ENCODE peak calls at places on chromosome 19, in ten cellular contexts. Q is stimulated activated CD8-positive, alpha-beta memory T cell treated with anti-CD3 and anti-CD28 coated beads, Interleukin-2, amount 100 ng/mL, for 48 hours; Z is glomerular endothelial cell; K is AG09319; P is GM23248; M is GM23338; Y is activated CD4-positive, alpha-beta memory T cell treated with anti-CD3 and anti-CD28 coated beads for 36 hours; H is DND-41; T is ACHN; F is NCI-H748 treated with DMSO at 0.1 percent for 48 hours. B is an unnamed sample.

GRCh38 chr19:48296963-48297734 is 27.3 kb downstream of the ZNF114 start:
- DNase-seq in Q (no peak), Z (no peak), K (no peak), P (no peak), M (peak), Y (no peak), H (no peak), T (no peak), F (no peak), B (no peak)

GRCh38 chr19:27906081-27906480 is 1306.9 kb downstream of the UQCRFS1 start:
- DNase-seq in Q (no peak), Z (no peak), K (no peak), P (no peak), M (no peak), Y (no peak), H (no peak), T (no peak), F (no peak), B (no peak)

GRCh38 chr19:11921852-11922495 is 2.9 kb upstream of the ZNF700 start:
- DNase-seq in Q (no peak), Z (no peak), K (no peak), P (no peak), M (no peak), Y (no peak), H (no peak), T (no peak), F (no peak), B (no peak)

GRCh38 chr19:6714749-6715555 is 5.5 kb downstream of the C3 start:
- DNase-seq in Q (no peak), Z (no peak), K (no peak), P (no peak), M (no peak), Y (no peak), H (no peak), T (no peak), F (no peak), B (no peak)

GRCh38 chr19:3693030-3693925 is 7.0 kb downstream of the PIP5K1C start:
- DNase-seq in Q (no peak), Z (no peak), K (no peak), P (no peak), M (no peak), Y (no peak), H (no peak), T (no peak), F (no peak), B (no peak)

GRCh38 chr19:18898081-18898532 is 2.1 kb upstream of the CERS1 start:
- DNase-seq in Q (no peak), Z (no peak), K (no peak), P (peak), M (no peak), Y (no peak), H (no peak), T (no peak), F (no peak), B (no peak)

GRCh38 chr19:54183431-54183830 is 5.9 kb downstream of the MBOAT7 start:
- DNase-seq in Q (no peak), Z (no peak), K (no peak), P (no peak), M (no peak), Y (no peak), H (no peak), T (no peak), F (no peak), B (no peak)

GRCh38 chr19:16370671-16371391 is 46.2 kb downstream of the KLF2 start:
- DNase-seq in Q (no peak), Z (no peak), K (no peak), P (no peak), M (no peak), Y (peak), H (peak), T (no peak), F (no peak), B (no peak)

GRCh38 chr19:17117250-17117789 is 41.7 kb downstream of the MYO9B start:
- DNase-seq in Q (no peak), Z (no peak), K (no peak), P (peak), M (no peak), Y (no peak), H (no peak), T (no peak), F (no peak), B (no peak)

GRCh38 chr19:37095859-37096258 is 17.6 kb downstream of the ZNF420 start:
- DNase-seq in Q (no peak), Z (no peak), K (no peak), P (peak), M (no peak), Y (no peak), H (no peak), T (no peak), F (no peak), B (no peak)

GRCh38 chr19:30512748-30513389 is 140.7 kb downstream of the ZNF536 start:
- DNase-seq in Q (no peak), Z (no peak), K (no peak), P (peak), M (no peak), Y (no peak), H (no peak), T (no peak), F (peak), B (no peak)

GRCh38 chr19:3253270-3253669 is 28.8 kb downstream of the CELF5 start:
- DNase-seq in Q (no peak), Z (no peak), K (no peak), P (no peak), M (peak), Y (no peak), H (no peak), T (no peak), F (no peak), B (no peak)

GRCh38 chr19:10979950-10980349 is 19.1 kb downstream of the SMARCA4 start:
- DNase-seq in Q (no peak), Z (no peak), K (no peak), P (peak), M (no peak), Y (peak), H (peak), T (no peak), F (no peak), B (no peak)

GRCh38 chr19:12841094-12841493 is 2.8 kb downstream of the MAST1 start:
- DNase-seq in Q (no peak), Z (no peak), K (no peak), P (peak), M (peak), Y (peak), H (no peak), T (no peak), F (no peak), B (no peak)

GRCh38 chr19:8366961-8367326 is 3.0 kb downstream of the ANGPTL4 start:
- DNase-seq in Q (no peak), Z (no peak), K (no peak), P (peak), M (no peak), Y (no peak), H (no peak), T (no peak), F (no peak), B (no peak)

GRCh38 chr19:14434543-14435319 is 1.6 kb downstream of the PKN1 start:
- DNase-seq in Q (no peak), Z (peak), K (no peak), P (peak), M (no peak), Y (peak), H (no peak), T (peak), F (no peak), B (peak)

GRCh38 chr19:33950141-33950805 is 153.6 kb downstream of the KCTD15 start:
- DNase-seq in Q (no peak), Z (no peak), K (no peak), P (peak), M (no peak), Y (no peak), H (no peak), T (no peak), F (no peak), B (no peak)

GRCh38 chr19:38141108-38141507 is 82.9 kb downstream of the DPF1 start:
- DNase-seq in Q (no peak), Z (no peak), K (no peak), P (no peak), M (no peak), Y (no peak), H (no peak), T (no peak), F (no peak), B (no peak)

GRCh38 chr19:54164369-54165068 is 5.0 kb upstream of the LENG1 start:
- DNase-seq in Q (peak), Z (no peak), K (no peak), P (peak), M (peak), Y (peak), H (no peak), T (no peak), F (peak), B (no peak)

GRCh38 chr19:55379161-55379560 is 2.5 kb downstream of the TMEM190 start:
- DNase-seq in Q (no peak), Z (no peak), K (no peak), P (no peak), M (no peak), Y (no peak), H (no peak), T (no peak), F (no peak), B (no peak)

GRCh38 chr19:14139944-14140343 is 3.6 kb upstream of the ASF1B start:
- DNase-seq in Q (no peak), Z (no peak), K (no peak), P (no peak), M (no peak), Y (no peak), H (no peak), T (no peak), F (no peak), B (no peak)

GRCh38 chr19:6723108-6723618 is 2.7 kb upstream of the C3 start:
- DNase-seq in Q (no peak), Z (no peak), K (no peak), P (peak), M (peak), Y (no peak), H (no peak), T (peak), F (no peak), B (no peak)

GRCh38 chr19:18000480-18000980 is 7.4 kb upstream of the ARRDC2 start:
- DNase-seq in Q (no peak), Z (no peak), K (no peak), P (no peak), M (no peak), Y (no peak), H (no peak), T (no peak), F (no peak), B (no peak)

GRCh38 chr19:35641515-35642151 is at the start of gene ETV2:
- DNase-seq in Q (peak), Z (no peak), K (no peak), P (peak), M (peak), Y (peak), H (no peak), T (no peak), F (no peak), B (peak)

GRCh38 chr19:54254195-54254906 is 2.7 kb downstream of the LILRB5 start:
- DNase-seq in Q (no peak), Z (no peak), K (no peak), P (no peak), M (peak), Y (no peak), H (no peak), T (no peak), F (no peak), B (no peak)

GRCh38 chr19:17379221-17379631 is 2.1 kb upstream of the PLVAP start:
- DNase-seq in Q (no peak), Z (no peak), K (no peak), P (no peak), M (peak), Y (no peak), H (peak), T (no peak), F (no peak), B (peak)

GRCh38 chr19:14495678-14496028 is 274 bp downstream of the GIPC1 start:
- DNase-seq in Q (no peak), Z (no peak), K (no peak), P (no peak), M (no peak), Y (no peak), H (no peak), T (no peak), F (no peak), B (no peak)

B was measured in CMK.